ENCODE peak calls at places on chromosomes 3 and 15, in five cellular contexts. Y, Z, Q, U and M are unnamed samples.

GRCh38 chr3:143847787-143848631 is at the start of gene SLC9A9:
- DNase-seq in Z (no peak), Q (peak), U (no peak), Y (peak), M (peak)

GRCh38 chr3:50605901-50606326 is 5.7 kb downstream of the CISH start:
- DNase-seq in U (no peak), Z (no peak), Q (no peak), Y (no peak), M (no peak)

GRCh38 chr3:23501201-23501824 is 298.2 kb downstream of the UBE2E2 start:
- DNase-seq in U (no peak), Z (no peak), Q (peak), Y (no peak), M (no peak)

GRCh38 chr15:79090487-79091203 is at the start of gene RASGRF1:
- DNase-seq in U (no peak), Q (no peak), Z (no peak), Y (no peak), M (no peak)

GRCh38 chr3:32045091-32045964 is 61.1 kb upstream of the GPD1L start:
- DNase-seq in Y (no peak), Q (peak), U (peak), Z (peak), M (peak)

GRCh38 chr3:101857279-101857678 is 8.0 kb downstream of the NFKBIZ start:
- DNase-seq in Q (no peak), U (no peak), Y (no peak), Z (no peak), M (no peak)

GRCh38 chr3:149442845-149443544 is 31.5 kb upstream of the TM4SF4 start:
- DNase-seq in U (peak), Q (peak), Y (no peak), Z (peak), M (peak)

GRCh38 chr3:185279582-185280138 is 25.8 kb upstream of the EHHADH start:
- DNase-seq in Q (no peak), Z (no peak), Y (no peak), U (no peak), M (no peak)

GRCh38 chr3:31077021-31077601 is 182.7 kb upstream of the GADL1 start:
- DNase-seq in Y (no peak), U (no peak), Z (peak), Q (peak), M (peak)

GRCh38 chr3:79161941-79162340 is 605.9 kb downstream of the ROBO1 start:
- DNase-seq in U (no peak), Z (no peak), Q (no peak), Y (no peak), M (no peak)

GRCh38 chr15:98599911-98600685 is 48.2 kb upstream of the IGF1R start:
- DNase-seq in Z (no peak), U (peak), Y (no peak), Q (peak), M (peak)

GRCh38 chr3:104952587-104952986 is 414.1 kb upstream of the ALCAM start:
- DNase-seq in Y (no peak), Q (peak), U (peak), Z (no peak), M (peak)

GRCh38 chr3:10334042-10334441 is 13.1 kb upstream of the SEC13 start:
- DNase-seq in Q (no peak), U (no peak), Z (no peak), Y (no peak), M (no peak)

GRCh38 chr3:173403376-173403775 is 5.8 kb downstream of the NLGN1 start:
- DNase-seq in Z (no peak), Y (no peak), U (no peak), Q (peak), M (no peak)

GRCh38 chr3:149588909-149589308 is 68.9 kb downstream of the WWTR1 start:
- DNase-seq in Y (no peak), Z (no peak), Q (no peak), U (no peak), M (no peak)

GRCh38 chr3:111947179-111947727 is 31.6 kb upstream of the ABHD10 start:
- DNase-seq in Q (peak), U (no peak), Z (no peak), Y (no peak), M (peak)

GRCh38 chr3:122560680-122561079 is 3.4 kb downstream of the PARP9 start:
- DNase-seq in Y (no peak), Q (peak), Z (peak), U (peak), M (peak)

GRCh38 chr3:102512734-102513518 is 78.1 kb downstream of the ZPLD1 start:
- DNase-seq in Y (no peak), U (no peak), Q (peak), Z (no peak), M (no peak)

GRCh38 chr3:12178091-12178820 is 19.5 kb upstream of the TIMP4 start:
- DNase-seq in Q (peak), U (no peak), Y (no peak), Z (no peak), M (no peak)

GRCh38 chr15:72685925-72686794 is at the start of the genes BBS4 and HIGD2B:
- DNase-seq in Y (peak), Q (peak), Z (peak), U (peak), M (peak)

GRCh38 chr3:183308746-183309145 is 55.7 kb downstream of the B3GNT5 start:
- DNase-seq in Y (no peak), Z (no peak), Q (no peak), U (no peak), M (no peak)

DNA sequence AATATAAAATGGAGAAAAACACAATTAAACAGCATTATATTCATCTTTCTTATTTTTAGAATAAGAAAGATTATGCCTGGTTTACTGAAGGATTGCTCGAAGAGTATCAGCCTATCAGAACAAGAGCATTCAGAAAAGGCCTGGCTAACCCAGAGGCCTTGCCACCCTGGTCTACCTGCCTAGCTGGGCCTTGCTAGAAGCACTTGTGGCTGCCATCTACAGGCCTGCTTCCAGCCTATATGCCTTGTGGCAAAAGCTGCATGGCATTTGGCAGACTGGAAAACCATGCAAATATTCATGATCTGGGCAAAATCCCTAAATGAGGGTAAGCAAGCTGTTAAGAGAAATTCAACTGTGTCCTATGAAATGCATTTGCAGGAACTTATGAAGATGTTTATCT is 9.3 kb upstream of the ATP13A4 start:
- DNase-seq in Q (no peak), Z (no peak), Y (no peak), U (peak), M (no peak)
- TF ChIP-seq CTCF in Q (no peak), Z (peak), Y (no peak), U (peak), M (peak)

DNA sequence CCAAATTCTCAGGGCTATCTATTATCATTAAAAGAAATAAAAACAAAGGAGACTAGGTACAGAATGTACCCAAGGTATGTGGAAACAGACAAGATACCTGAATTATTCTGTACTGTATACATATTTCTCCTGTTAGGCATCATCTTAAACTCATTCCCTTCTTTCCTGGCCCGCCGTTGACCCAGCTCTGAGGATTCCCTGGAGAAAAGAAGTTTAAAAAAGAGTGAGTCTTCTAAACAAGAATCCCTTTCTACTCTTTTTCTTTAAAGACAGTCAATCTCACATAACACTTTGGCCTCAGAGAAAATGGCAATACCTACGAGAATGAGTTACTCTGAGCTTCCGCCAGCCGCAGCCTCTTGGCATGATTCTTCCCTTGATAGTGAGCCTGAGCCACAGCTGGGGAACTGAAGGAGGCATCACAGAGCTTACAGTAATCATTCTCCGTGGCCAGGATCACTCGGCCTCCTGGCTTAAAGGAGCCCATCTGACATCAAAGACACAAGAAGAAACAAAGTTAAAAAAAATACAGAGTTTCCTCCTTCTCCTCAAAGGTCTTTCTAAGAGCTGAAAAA is 44.2 kb downstream of the ZMAT3 start:
- DNase-seq in Q (peak), Y (no peak), Z (no peak), U (no peak), M (no peak)
- TF ChIP-seq CTCF in Q (no peak), Y (no peak), Z (no peak), U (no peak), M (no peak)

GRCh38 chr3:66469220-66469640 is 31.6 kb downstream of the LRIG1 start:
- DNase-seq in U (no peak), Y (no peak), Q (peak), Z (no peak), M (no peak)

GRCh38 chr3:66470956-66471686 is 29.7 kb downstream of the LRIG1 start:
- DNase-seq in U (no peak), Z (no peak), Q (no peak), Y (no peak), M (no peak)

GRCh38 chr3:66472313-66473134 is 28.3 kb downstream of the LRIG1 start:
- DNase-seq in U (no peak), Q (peak), Y (no peak), Z (no peak), M (no peak)

GRCh38 chr3:66468016-66468735 is 32.6 kb downstream of the LRIG1 start:
- DNase-seq in Y (no peak), U (no peak), Z (no peak), Q (peak), M (no peak)

DNA sequence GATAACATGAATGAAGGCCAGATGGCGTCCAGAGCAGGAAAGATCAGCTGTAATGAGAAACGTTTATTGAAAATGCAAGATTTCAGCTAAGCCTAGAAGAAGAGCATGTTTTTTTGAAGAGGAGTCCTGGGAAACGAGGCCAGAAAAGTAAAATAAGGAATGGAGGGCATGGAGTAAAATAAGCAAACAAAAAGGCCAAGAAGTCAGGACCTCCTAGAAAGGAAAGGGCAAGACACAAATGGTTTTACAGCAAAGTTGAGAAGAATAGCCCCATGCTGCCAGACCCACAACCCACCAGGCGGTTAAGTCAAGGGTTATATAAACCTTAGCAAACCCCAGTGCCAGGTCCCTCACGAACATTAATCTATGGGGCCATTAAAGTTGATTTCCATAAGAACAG is 30.5 kb downstream of the LRIG1 start:
- DNase-seq in Z (no peak), Y (no peak), Q (no peak), U (no peak), M (no peak)
- TF ChIP-seq CTCF in Z (no peak), Y (no peak), Q (no peak), U (no peak), M (no peak)

DNA sequence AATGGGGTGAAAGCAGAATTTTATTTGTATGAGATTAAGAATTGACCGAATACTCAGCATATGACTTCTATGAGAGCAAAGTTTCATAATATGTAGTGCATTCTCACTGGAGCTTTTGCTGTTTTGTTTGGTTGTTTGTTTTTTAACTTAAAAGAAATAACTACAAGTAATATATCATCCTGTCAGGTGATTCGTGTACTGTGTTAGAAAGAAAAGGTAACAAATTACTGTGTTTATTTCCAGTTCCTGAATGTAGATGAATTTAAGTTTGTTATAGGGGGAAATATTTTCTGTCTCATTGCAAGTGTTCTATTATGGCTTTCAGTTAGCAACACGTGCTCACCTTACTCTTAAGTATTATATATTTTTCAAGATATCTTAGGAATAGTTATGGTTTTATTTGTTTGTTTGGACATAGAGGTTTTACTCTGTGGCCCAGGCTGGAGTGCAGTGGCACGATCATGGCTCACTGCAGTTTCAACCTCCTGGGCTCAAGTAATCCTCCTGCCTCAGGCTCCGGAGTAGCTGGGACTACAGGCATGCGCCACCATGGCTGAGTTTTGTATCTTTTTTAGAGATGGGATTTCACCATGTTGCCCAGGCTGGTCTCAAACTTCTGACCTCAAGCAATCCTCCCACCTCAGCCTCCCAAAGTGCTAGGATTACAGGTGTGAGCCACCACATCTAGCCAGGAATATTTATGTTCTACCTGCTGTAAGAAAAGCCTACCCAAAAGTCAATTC is 125.4 kb downstream of the FNDC3B start:
- DNase-seq in U (no peak), Z (no peak), Q (no peak), Y (no peak), M (no peak)
- TF ChIP-seq CTCF in U (no peak), Z (no peak), Q (no peak), Y (no peak), M (no peak)

DNA sequence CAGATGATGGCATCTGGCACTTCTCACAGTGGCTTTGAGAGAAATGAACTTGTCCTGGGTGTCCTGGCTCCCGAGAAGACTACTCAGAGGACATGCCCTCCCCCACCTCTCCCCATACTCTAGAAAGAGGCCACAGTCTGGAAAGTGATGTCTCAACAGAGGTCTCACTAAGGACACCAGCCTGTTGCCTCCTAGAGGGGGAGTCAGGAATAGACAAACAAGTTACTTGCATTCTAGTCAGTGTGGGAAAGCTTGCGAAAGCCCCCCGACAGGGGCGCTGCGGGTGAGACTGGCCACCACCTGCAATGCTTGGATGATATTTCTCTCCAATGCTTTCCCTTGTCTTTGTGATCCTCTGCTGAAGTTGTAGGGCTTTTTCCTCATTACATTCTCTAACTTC is 17.2 kb downstream of the B4GALT4 start:
- DNase-seq in U (no peak), Q (no peak), Z (no peak), Y (no peak), M (no peak)
- TF ChIP-seq CTCF in U (no peak), Q (no peak), Z (no peak), Y (no peak), M (no peak)

DNA sequence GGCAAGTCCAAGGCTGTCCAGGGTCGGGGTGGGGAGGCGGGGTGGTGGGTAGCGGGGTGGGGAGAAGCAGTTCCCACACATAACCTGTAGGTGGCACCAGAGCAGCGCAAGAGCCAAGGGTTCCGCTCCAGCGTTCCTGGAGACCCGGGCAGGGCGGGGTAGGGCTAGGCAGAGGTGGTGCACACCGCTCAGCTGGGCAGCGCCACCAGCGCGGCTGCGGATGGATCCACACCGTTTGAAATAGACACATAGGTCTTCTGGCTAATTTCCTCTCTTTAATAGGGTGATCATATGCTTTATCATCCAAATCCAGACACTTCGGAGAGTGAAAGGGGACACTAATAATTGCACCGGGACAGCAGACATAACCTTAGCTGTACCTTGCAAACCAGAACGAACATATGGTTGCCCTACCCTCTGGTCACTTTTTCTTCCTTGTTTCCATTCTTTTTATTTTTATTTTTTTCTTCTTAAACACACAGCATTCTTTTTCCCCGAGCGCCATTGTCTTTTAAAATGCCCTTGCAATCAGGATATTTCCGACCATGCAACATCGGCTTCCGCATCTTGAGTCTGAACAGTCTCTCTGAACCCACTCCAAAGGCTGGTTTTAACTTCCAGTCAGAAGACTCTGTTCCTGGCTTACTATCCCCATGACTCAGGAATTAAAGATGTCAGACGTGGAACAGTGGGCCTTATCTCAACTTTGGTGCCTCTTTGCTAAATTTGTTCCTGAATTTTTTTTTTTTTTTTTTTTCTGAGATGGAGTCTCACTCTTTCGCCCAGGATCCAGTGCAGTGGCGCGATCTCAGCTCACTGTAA is 12.5 kb upstream of the ZSCAN2 start:
- DNase-seq in Z (peak), U (peak), Q (peak), Y (peak), M (peak)
- TF ChIP-seq CTCF in Z (peak), U (peak), Q (peak), Y (peak), M (peak)